ENCODE peak calls at places on chromosomes 2 and 18, in ten cellular contexts. G, B, R, I, Q, P, Z, W, N and D are unnamed samples.

GRCh38 chr2:213766062-213766461 is 481.8 kb downstream of the SPAG16 start:
- DNase-seq in G (no peak), B (no peak), R (no peak), I (no peak), Q (no peak), P (no peak), Z (no peak), W (no peak), N (no peak), D (no peak)

GRCh38 chr2:99153921-99154604 is 679 bp downstream of the TSGA10 start:
- DNase-seq in G (no peak), B (peak; percentile 28), R (no peak), I (peak; percentile 14), Q (peak; percentile 10), P (no peak), Z (no peak), W (peak; percentile 47), N (no peak), D (no peak)

GRCh38 chr2:102872388-102872787 is 110.6 kb downstream of the TMEM182 start:
- DNase-seq in G (no peak), B (peak; percentile 2), R (no peak), I (no peak), Q (no peak), P (no peak), Z (no peak), W (no peak), N (no peak), D (no peak)

GRCh38 chr2:127415593-127416485 is 2.4 kb upstream of the PROC start:
- DNase-seq in G (peak; percentile 58), B (no peak), R (no peak), I (no peak), Q (no peak), P (no peak), Z (no peak), W (peak; percentile 96), N (peak; percentile 95), D (peak; percentile 34)

GRCh38 chr2:138364554-138365162 is 136.9 kb upstream of the SPOPL start:
- DNase-seq in G (no peak), B (peak; percentile 79), R (no peak), I (peak; percentile 62), Q (peak; percentile 39), P (peak; percentile 58), Z (no peak), W (no peak), N (no peak), D (peak; percentile 55)

GRCh38 chr2:46031124-46031523 is 266.1 kb upstream of the EPAS1 start:
- DNase-seq in G (no peak), B (no peak), R (no peak), I (no peak), Q (no peak), P (no peak), Z (no peak), W (no peak), N (no peak), D (no peak)

GRCh38 chr18:4358618-4359017 is 96.5 kb downstream of the DLGAP1 start:
- DNase-seq in G (no peak), B (no peak), R (no peak), I (no peak), Q (no peak), P (no peak), Z (no peak), W (peak; percentile 85), N (no peak), D (no peak)

GRCh38 chr2:43810427-43810826 is 28.2 kb downstream of the ABCG5 start:
- DNase-seq in G (no peak), B (no peak), R (no peak), I (no peak), Q (no peak), P (no peak), Z (no peak), W (no peak), N (no peak), D (no peak)

GRCh38 chr18:10727477-10727876 is 201.7 kb downstream of the NAPG start:
- DNase-seq in G (no peak), B (no peak), R (no peak), I (peak; percentile 63), Q (peak; percentile 39), P (no peak), Z (no peak), W (no peak), N (no peak), D (no peak)

GRCh38 chr2:6067806-6068205 is 375.6 kb downstream of the SOX11 start:
- DNase-seq in G (no peak), B (no peak), R (no peak), I (no peak), Q (no peak), P (no peak), Z (no peak), W (no peak), N (no peak), D (no peak)

GRCh38 chr2:134988994-134989605 is 58.1 kb downstream of the MAP3K19 start:
- DNase-seq in G (peak; percentile 34), B (peak; percentile 60), R (no peak), I (peak; percentile 61), Q (peak; percentile 50), P (no peak), Z (no peak), W (no peak), N (no peak), D (peak; percentile 52)

GRCh38 chr2:70480468-70480867 is 73.2 kb downstream of the TGFA start:
- DNase-seq in G (no peak), B (no peak), R (no peak), I (no peak), Q (no peak), P (no peak), Z (no peak), W (no peak), N (no peak), D (no peak)

GRCh38 chr2:218387369-218388194 is 5.5 kb downstream of the SLC11A1 start:
- DNase-seq in G (peak; percentile 76), B (peak; percentile 81), R (no peak), I (peak; percentile 86), Q (peak; percentile 80), P (no peak), Z (peak; percentile 75), W (peak; percentile 93), N (peak; percentile 85), D (peak; percentile 88)

GRCh38 chr2:22450831-22451230 is 934.1 kb upstream of the KLHL29 start:
- DNase-seq in G (no peak), B (no peak), R (no peak), I (no peak), Q (no peak), P (no peak), Z (peak; percentile 56), W (no peak), N (no peak), D (no peak)

GRCh38 chr18:77249583-77250500 is at the start of gene GALR1:
- DNase-seq in G (no peak), B (peak; percentile 7), R (no peak), I (no peak), Q (no peak), P (no peak), Z (no peak), W (peak; percentile 76), N (no peak), D (no peak)

GRCh38 chr2:42390401-42390969 is 29.5 kb upstream of the COX7A2L start:
- DNase-seq in G (no peak), B (no peak), R (no peak), I (no peak), Q (no peak), P (no peak), Z (no peak), W (no peak), N (no peak), D (no peak)

GRCh38 chr2:42383855-42384530 is 23.0 kb upstream of the COX7A2L start:
- DNase-seq in G (no peak), B (no peak), R (no peak), I (no peak), Q (no peak), P (no peak), Z (no peak), W (no peak), N (no peak), D (no peak)

GRCh38 chr2:42382144-42382543 is 21.1 kb upstream of the COX7A2L start:
- DNase-seq in G (no peak), B (no peak), R (no peak), I (no peak), Q (no peak), P (no peak), Z (no peak), W (no peak), N (no peak), D (no peak)

GRCh38 chr2:42386684-42387083 is 25.7 kb upstream of the COX7A2L start:
- DNase-seq in G (no peak), B (peak; percentile 11), R (no peak), I (no peak), Q (no peak), P (no peak), Z (no peak), W (no peak), N (no peak), D (no peak)

GRCh38 chr2:42385225-42385624 is 24.2 kb upstream of the COX7A2L start:
- DNase-seq in G (no peak), B (no peak), R (no peak), I (peak; percentile 8), Q (peak; percentile 5), P (no peak), Z (no peak), W (peak; percentile 86), N (no peak), D (peak; percentile 19)
- TF ChIP-seq CTCF in G (peak; percentile 35), B (peak; percentile 24), R (no peak), I (peak; percentile 37), Q (peak; percentile 28), P (peak; percentile 30), Z (no peak), W (peak; percentile 73), N (no peak), D (peak; percentile 47)

GRCh38 chr2:20444113-20444992 is 2.5 kb upstream of the RHOB start:
- DNase-seq in G (peak; percentile 92), B (peak; percentile 77), R (no peak), I (peak; percentile 82), Q (no peak), P (peak; percentile 54), Z (peak; percentile 75), W (peak; percentile 75), N (no peak), D (peak; percentile 76)
- H3K4me3 ChIP-seq in G (peak overlapping the region; percentile 3), B (no peak overlapping the region), R (peak overlapping the region; percentile 97), I (no peak overlapping the region), Q (no peak overlapping the region), P (no peak overlapping the region), Z (peak overlapping the region; percentile 61), W (no peak overlapping the region), N (peak overlapping the region; percentile 85), D (no peak overlapping the region)

DNA sequence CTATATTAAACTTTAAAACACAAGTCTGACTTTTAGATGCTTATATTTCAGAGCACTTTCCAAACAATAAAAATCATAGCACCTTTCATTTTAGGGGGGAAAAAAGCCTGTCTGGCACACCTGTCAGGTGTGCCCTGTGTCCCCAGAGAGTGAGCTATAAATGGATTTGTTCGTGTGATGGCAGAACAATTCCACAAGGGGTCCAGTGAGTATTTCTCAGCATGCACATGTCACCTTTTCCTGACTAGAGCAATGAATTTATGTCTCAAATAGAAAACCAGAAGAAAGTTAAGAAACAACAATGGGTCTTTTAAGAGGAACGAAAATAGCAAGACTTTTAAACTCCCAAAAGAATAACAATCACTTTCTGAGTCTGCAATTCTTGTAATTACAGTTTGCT is 55.9 kb downstream of the ACVR1C start:
- DNase-seq in G (no peak), B (no peak), R (no peak), I (no peak), Q (no peak), P (no peak), Z (no peak), W (no peak), N (no peak), D (no peak)
- TF ChIP-seq CTCF in G (peak; percentile 5), B (peak; percentile 20), R (no peak), I (peak; percentile 19), Q (no peak), P (peak; percentile 14), Z (no peak), W (peak; percentile 62), N (peak; percentile 13), D (peak; percentile 16)

GRCh38 chr2:97745474-97746172 is 32.2 kb downstream of the ZAP70 start:
- DNase-seq in G (no peak), B (no peak), R (no peak), I (no peak), Q (peak; percentile 40), P (no peak), Z (no peak), W (no peak), N (peak; percentile 77), D (peak; percentile 42)
- H3K4me3 ChIP-seq in G (no peak overlapping the region), B (no peak overlapping the region), R (no peak overlapping the region), I (no peak overlapping the region), Q (no peak overlapping the region), P (no peak overlapping the region), Z (no peak overlapping the region), W (no peak overlapping the region), N (no peak overlapping the region), D (no peak overlapping the region)